ENCODE peak calls at places on chromosome 6, in six cellular contexts. J is K562, D is transverse colon, F is astrocyte of the cerebellum, X is SK-N-SH, S is activated B cell treated with CpG ODN at 0.5 μM for 24 hours. K is an unnamed sample.

GRCh38 chr6:137846772-137847313 is 20.2 kb upstream of the TNFAIP3 start:
- DNase-seq in J (peak; percentile 18), D (peak; percentile 24), F (no peak), X (no peak), S (peak; percentile 27), K (no peak)

GRCh38 chr6:49336514-49337131 is 126.4 kb downstream of the MMUT start:
- DNase-seq in J (no peak), D (peak; percentile 7), F (no peak), X (no peak), S (no peak), K (no peak)

GRCh38 chr6:12637960-12638641 is 78.5 kb upstream of the PHACTR1 start:
- DNase-seq in J (peak; percentile 24), D (peak; percentile 35), F (peak; percentile 50), X (peak; percentile 42), S (no peak), K (no peak)

GRCh38 chr6:85669735-85670194 is 27.1 kb upstream of the SYNCRIP start:
- DNase-seq in J (no peak), D (no peak), F (no peak), X (no peak), S (no peak), K (no peak)

GRCh38 chr6:96685702-96686101 is 122.8 kb downstream of the FHL5 start:
- DNase-seq in J (no peak), D (no peak), F (no peak), X (no peak), S (no peak), K (no peak)

GRCh38 chr6:68447112-68447511 is 188.0 kb upstream of the ADGRB3 start:
- DNase-seq in J (no peak), D (no peak), F (no peak), X (no peak), S (no peak), K (no peak)

GRCh38 chr6:143368426-143368825 is 82.1 kb downstream of the ADAT2 start:
- DNase-seq in J (peak; percentile 35), D (no peak), F (no peak), X (no peak), S (no peak), K (no peak)

GRCh38 chr6:83815631-83816030 is 37.5 kb upstream of the RIPPLY2 start:
- DNase-seq in J (no peak), D (no peak), F (no peak), X (peak; percentile 15), S (no peak), K (no peak)

GRCh38 chr6:137234505-137234863 is 15.3 kb upstream of the IFNGR1 start:
- DNase-seq in J (no peak), D (peak; percentile 35), F (no peak), X (no peak), S (no peak), K (no peak)

GRCh38 chr6:91273729-91274128 is 686.9 kb upstream of the MAP3K7 start:
- DNase-seq in J (no peak), D (no peak), F (no peak), X (no peak), S (no peak), K (no peak)

GRCh38 chr6:54327631-54328030 is 19.4 kb downstream of the TINAG start:
- DNase-seq in J (no peak), D (no peak), F (no peak), X (no peak), S (no peak), K (no peak)

GRCh38 chr6:49787176-49787575 is at the start of gene PGK2:
- DNase-seq in J (peak; percentile 57), D (no peak), F (no peak), X (no peak), S (no peak), K (no peak)

GRCh38 chr6:93932175-93932574 is 512.8 kb upstream of the EPHA7 start:
- DNase-seq in J (no peak), D (no peak), F (no peak), X (no peak), S (no peak), K (no peak)

GRCh38 chr6:161828355-161828754 is 554.5 kb upstream of the AGPAT4 start:
- DNase-seq in J (no peak), D (no peak), F (no peak), X (no peak), S (no peak), K (no peak)

GRCh38 chr6:76852776-76853175 is 610.5 kb downstream of the HTR1B start:
- DNase-seq in J (no peak), D (no peak), F (no peak), X (no peak), S (no peak), K (no peak)

GRCh38 chr6:70257874-70258273 is 45.0 kb downstream of the COL9A1 start:
- DNase-seq in J (no peak), D (no peak), F (no peak), X (no peak), S (no peak), K (no peak)

GRCh38 chr6:137637161-137637560 is 143.0 kb upstream of the OLIG3 start:
- DNase-seq in J (no peak), D (no peak), F (peak; percentile 100), X (no peak), S (no peak), K (no peak)

GRCh38 chr6:48486876-48487275 is 375.9 kb upstream of the PTCHD4 start:
- DNase-seq in J (no peak), D (no peak), F (no peak), X (no peak), S (no peak), K (no peak)

GRCh38 chr6:39821739-39822532 is 29.8 kb downstream of the DAAM2 start:
- DNase-seq in J (no peak), D (no peak), F (no peak), X (no peak), S (no peak), K (no peak)

GRCh38 chr6:87431263-87431662 is 23.5 kb downstream of the CFAP206 start:
- DNase-seq in J (no peak), D (no peak), F (no peak), X (no peak), S (no peak), K (no peak)

GRCh38 chr6:20810732-20811111 is 276.5 kb downstream of the CDKAL1 start:
- DNase-seq in J (no peak), D (no peak), F (no peak), X (no peak), S (no peak), K (no peak)

GRCh38 chr6:135983720-135984343 is 132.3 kb downstream of the PDE7B start:
- DNase-seq in J (no peak), D (no peak), F (no peak), X (no peak), S (no peak), K (no peak)

GRCh38 chr6:3355358-3356055 is 96.8 kb downstream of the PSMG4 start:
- DNase-seq in J (peak; percentile 59), D (peak; percentile 46), F (no peak), X (no peak), S (no peak), K (no peak)

GRCh38 chr6:106512048-106512957 is 117.0 kb downstream of the RTN4IP1 start:
- DNase-seq in J (no peak), D (peak; percentile 92), F (no peak), X (peak; percentile 61), S (peak; percentile 79), K (no peak)
- TF ChIP-seq CTCF in J (peak; percentile 18), D (no peak), F (no peak), X (peak; percentile 28), S (no peak), K (peak; percentile 18)

GRCh38 chr6:34493344-34493743 is 27.5 kb downstream of the PACSIN1 start:
- DNase-seq in J (no peak), D (no peak), F (no peak), X (no peak), S (no peak), K (no peak)

GRCh38 chr6:34489229-34489805 is 23.4 kb downstream of the PACSIN1 start:
- DNase-seq in J (no peak), D (no peak), F (no peak), X (no peak), S (no peak), K (no peak)

GRCh38 chr6:34491091-34491430 is 25.2 kb downstream of the PACSIN1 start:
- DNase-seq in J (peak; percentile 68), D (no peak), F (no peak), X (no peak), S (no peak), K (no peak)

GRCh38 chr6:34487536-34487935 is 21.7 kb downstream of the PACSIN1 start:
- DNase-seq in J (no peak), D (no peak), F (no peak), X (no peak), S (no peak), K (no peak)

DNA sequence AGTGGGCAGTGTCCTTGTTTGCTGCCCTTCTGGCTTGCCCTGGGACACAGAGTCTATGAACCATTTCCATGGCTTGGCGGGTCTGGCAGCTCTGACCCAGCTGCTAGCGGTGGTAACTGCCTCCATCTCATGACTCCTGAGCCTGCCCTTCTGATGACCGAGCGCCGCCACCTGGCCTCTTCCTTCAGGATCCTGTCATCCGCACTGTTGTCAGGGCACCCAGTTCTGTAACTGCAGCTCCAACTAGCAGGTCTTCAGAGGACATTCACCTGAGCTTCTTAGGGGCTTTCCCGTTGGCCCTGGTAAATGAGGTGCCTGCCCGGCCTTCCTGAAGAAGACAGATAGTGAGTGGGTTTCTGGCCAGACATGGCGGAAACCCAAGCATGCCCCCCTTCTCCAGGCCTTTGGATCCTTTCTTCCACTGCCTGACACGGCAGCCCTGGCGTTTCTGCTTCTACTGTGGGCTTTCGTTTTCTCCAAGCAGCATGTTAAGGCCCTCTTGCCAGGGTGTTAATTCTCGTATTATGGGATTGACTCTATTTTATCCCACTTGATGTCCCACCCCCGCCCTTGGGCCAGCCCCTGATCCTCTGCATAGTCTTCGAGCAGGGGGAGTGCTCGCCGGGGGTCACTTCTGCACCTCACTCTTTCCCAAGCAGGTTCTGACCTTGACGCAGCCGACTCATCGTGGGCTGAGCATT is 24.7 kb downstream of the PACSIN1 start:
- DNase-seq in J (no peak), D (no peak), F (no peak), X (no peak), S (no peak), K (no peak)
- TF ChIP-seq CTCF in J (no peak), D (no peak), F (no peak), X (no peak), S (no peak), K (no peak)

DNA sequence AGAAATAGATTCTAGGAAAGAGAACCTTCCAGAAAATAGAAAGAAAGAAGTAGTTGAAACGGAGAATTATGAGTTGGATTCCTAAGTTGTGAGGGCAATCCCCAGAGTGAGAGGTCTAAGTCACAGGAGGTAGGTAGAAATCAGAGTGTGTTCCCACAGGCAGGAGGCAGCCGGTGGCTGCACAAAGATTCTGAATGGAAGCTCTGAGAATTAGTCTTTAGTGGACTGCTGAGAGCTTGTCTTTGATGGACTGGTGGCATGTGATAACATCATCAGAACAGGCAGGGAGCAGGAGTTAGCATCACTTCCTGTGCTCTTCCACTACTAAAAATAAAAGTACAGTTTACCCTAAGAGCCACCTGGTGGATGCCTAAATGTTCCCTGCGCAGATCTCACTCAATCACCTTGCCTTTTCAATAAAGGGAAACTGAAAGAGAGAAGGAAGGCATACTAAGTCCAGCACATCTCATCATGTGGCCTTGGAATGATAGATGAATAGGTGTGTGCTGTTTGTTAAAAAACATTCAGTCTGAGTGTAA is 294.6 kb upstream of the POU3F2 start:
- DNase-seq in J (no peak), D (no peak), F (no peak), X (no peak), S (no peak), K (no peak)
- TF ChIP-seq CTCF in J (no peak), D (no peak), F (no peak), X (no peak), S (no peak), K (no peak)

GRCh38 chr6:44645276-44645675 is 257.8 kb downstream of the CDC5L start:
- DNase-seq in J (peak; percentile 24), D (no peak), F (no peak), X (no peak), S (no peak), K (no peak)
- TF ChIP-seq CTCF in J (peak; percentile 37), D (no peak), F (no peak), X (no peak), S (no peak), K (no peak)